ENCODE peak calls at places on chromosomes 11 and 22, in eight cellular contexts. I, C, T, A, Q, E, P and Z are unnamed samples.

GRCh38 chr11:57459112-57460016 is 964 bp upstream of the RTN4RL2 start:
- DNase-seq in Q (no peak), C (no peak), T (no peak), P (no peak), A (no peak), E (no peak), I (peak), Z (no peak)

GRCh38 chr11:10899542-10899830 is 41.6 kb upstream of the ZBED5 start:
- DNase-seq in I (peak), Q (no peak), A (no peak), C (peak), E (no peak), P (peak), T (peak), Z (peak)

GRCh38 chr22:20116951-20117645 is at the start of gene TRMT2A:
- DNase-seq in T (peak), C (peak), Q (peak), E (peak), I (peak), P (peak), A (peak), Z (peak)

GRCh38 chr11:29310016-29310415 is 706.8 kb downstream of the KCNA4 start:
- DNase-seq in E (no peak), A (no peak), T (no peak), I (no peak), Q (no peak), C (no peak), P (no peak), Z (no peak)

GRCh38 chr11:134751825-134752224 is 339.8 kb upstream of the B3GAT1 start:
- DNase-seq in A (no peak), P (no peak), I (no peak), E (no peak), Q (no peak), C (no peak), T (no peak), Z (no peak)

GRCh38 chr11:128506384-128506783 is 81.0 kb downstream of the ETS1 start:
- DNase-seq in I (no peak), P (no peak), C (no peak), E (no peak), T (no peak), Q (no peak), A (no peak), Z (no peak)

GRCh38 chr11:69183613-69184012 is 27.9 kb downstream of the SMIM38 start:
- DNase-seq in C (no peak), E (no peak), P (no peak), I (no peak), T (no peak), Q (no peak), A (no peak), Z (no peak)

GRCh38 chr22:27839261-27839660 is 37.7 kb upstream of the MN1 start:
- DNase-seq in P (no peak), T (no peak), C (no peak), Q (no peak), A (no peak), E (no peak), I (no peak), Z (peak)

GRCh38 chr11:1928891-1929541 is 9.5 kb downstream of the TNNT3 start:
- DNase-seq in I (no peak), A (no peak), Q (no peak), T (no peak), C (no peak), E (no peak), P (no peak), Z (no peak)

GRCh38 chr22:30396871-30397655 is at the start of gene SEC14L2:
- DNase-seq in Q (peak), T (peak), E (peak), P (peak), C (no peak), I (no peak), A (peak), Z (peak)

GRCh38 chr11:12606597-12606996 is 67.6 kb upstream of the TEAD1 start:
- DNase-seq in E (no peak), P (no peak), T (no peak), C (no peak), I (no peak), Q (no peak), A (no peak), Z (no peak)

GRCh38 chr22:37741312-37741795 is 44.5 kb downstream of the TRIOBP start:
- DNase-seq in P (peak), C (no peak), T (peak), I (peak), A (peak), Q (peak), E (no peak), Z (peak)

GRCh38 chr11:66744485-66745355 is 15.7 kb upstream of the SPTBN2 start:
- DNase-seq in P (peak), Q (peak), A (peak), I (peak), T (peak), C (peak), E (peak), Z (peak)
- TF ChIP-seq POLR2A in P (peak), Q (no peak), A (no peak), I (peak), T (peak), C (peak), E (peak), Z (no peak)

GRCh38 chr11:113847111-113847510 is 28.3 kb downstream of the USP28 start:
- DNase-seq in E (no peak), I (no peak), C (no peak), P (no peak), A (no peak), Q (no peak), T (no peak), Z (no peak)

GRCh38 chr11:113847580-113847979 is 27.8 kb downstream of the USP28 start:
- DNase-seq in I (no peak), E (no peak), P (no peak), Q (no peak), C (no peak), A (no peak), T (no peak), Z (no peak)

GRCh38 chr11:113855803-113856202 is 19.6 kb downstream of the USP28 start:
- DNase-seq in T (no peak), P (no peak), C (no peak), A (no peak), I (no peak), E (no peak), Q (no peak), Z (no peak)

GRCh38 chr11:113849713-113850112 is 25.7 kb downstream of the USP28 start:
- DNase-seq in P (no peak), C (no peak), T (no peak), Q (no peak), A (no peak), E (no peak), I (no peak), Z (no peak)

DNA sequence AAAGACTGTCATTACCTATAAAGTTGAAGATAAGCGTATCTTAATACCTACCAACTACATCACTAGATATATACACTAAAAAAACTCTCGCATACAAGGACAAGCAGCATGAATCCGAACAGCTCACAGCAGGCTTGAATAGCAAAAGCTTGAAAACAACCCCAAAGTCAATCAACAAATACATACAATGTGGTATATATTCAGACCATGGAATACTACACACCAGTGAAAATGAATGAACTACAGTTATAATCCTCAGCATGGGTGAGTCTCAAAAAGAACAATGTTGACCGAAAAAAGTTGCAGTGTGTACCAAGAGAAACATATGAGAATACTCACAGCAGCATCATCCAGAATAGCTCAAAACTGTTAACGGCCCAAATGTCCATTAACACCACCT is 25.2 kb downstream of the USP28 start:
- DNase-seq in I (no peak), Q (no peak), A (no peak), T (no peak), P (no peak), C (no peak), E (no peak), Z (no peak)
- H3K4me3 ChIP-seq in I (no peak), Q (no peak), A (no peak), T (no peak), P (no peak), C (no peak), E (no peak), Z (no peak)

GRCh38 chr11:83087035-83087434 is 15.3 kb upstream of the RAB30 start:
- DNase-seq in T (no peak), E (no peak), P (no peak), Q (no peak), A (no peak), I (peak), C (no peak), Z (no peak)
- TF ChIP-seq CTCF in T (no peak), E (peak), P (peak), Q (no peak), A (no peak), I (no peak), C (peak), Z (no peak)

GRCh38 chr11:118924591-118925585 is 838 bp downstream of the BCL9L start:
- DNase-seq in C (peak), T (peak), A (peak), E (no peak), Q (no peak), I (peak), P (peak), Z (peak)

GRCh38 chr11:118923721-118924587 is 1.8 kb downstream of the BCL9L start:
- DNase-seq in P (peak), Q (no peak), I (no peak), T (no peak), A (no peak), C (no peak), E (no peak), Z (peak)

GRCh38 chr11:118922745-118923627 is 2.7 kb downstream of the BCL9L start:
- DNase-seq in E (no peak), T (no peak), I (no peak), A (no peak), P (no peak), C (no peak), Q (no peak), Z (no peak)

GRCh38 chr11:118921121-118921928 is 4.4 kb downstream of the BCL9L start:
- DNase-seq in P (peak), Q (peak), C (no peak), E (no peak), I (peak), T (peak), A (no peak), Z (peak)

GRCh38 chr11:118921929-118922744 is 3.6 kb downstream of the BCL9L start:
- DNase-seq in E (no peak), C (no peak), I (no peak), Q (peak), T (peak), A (peak), P (peak), Z (peak)
- TF ChIP-seq POLR2A in E (no peak), C (no peak), I (no peak), Q (no peak), T (peak), A (no peak), P (peak), Z (no peak)

DNA sequence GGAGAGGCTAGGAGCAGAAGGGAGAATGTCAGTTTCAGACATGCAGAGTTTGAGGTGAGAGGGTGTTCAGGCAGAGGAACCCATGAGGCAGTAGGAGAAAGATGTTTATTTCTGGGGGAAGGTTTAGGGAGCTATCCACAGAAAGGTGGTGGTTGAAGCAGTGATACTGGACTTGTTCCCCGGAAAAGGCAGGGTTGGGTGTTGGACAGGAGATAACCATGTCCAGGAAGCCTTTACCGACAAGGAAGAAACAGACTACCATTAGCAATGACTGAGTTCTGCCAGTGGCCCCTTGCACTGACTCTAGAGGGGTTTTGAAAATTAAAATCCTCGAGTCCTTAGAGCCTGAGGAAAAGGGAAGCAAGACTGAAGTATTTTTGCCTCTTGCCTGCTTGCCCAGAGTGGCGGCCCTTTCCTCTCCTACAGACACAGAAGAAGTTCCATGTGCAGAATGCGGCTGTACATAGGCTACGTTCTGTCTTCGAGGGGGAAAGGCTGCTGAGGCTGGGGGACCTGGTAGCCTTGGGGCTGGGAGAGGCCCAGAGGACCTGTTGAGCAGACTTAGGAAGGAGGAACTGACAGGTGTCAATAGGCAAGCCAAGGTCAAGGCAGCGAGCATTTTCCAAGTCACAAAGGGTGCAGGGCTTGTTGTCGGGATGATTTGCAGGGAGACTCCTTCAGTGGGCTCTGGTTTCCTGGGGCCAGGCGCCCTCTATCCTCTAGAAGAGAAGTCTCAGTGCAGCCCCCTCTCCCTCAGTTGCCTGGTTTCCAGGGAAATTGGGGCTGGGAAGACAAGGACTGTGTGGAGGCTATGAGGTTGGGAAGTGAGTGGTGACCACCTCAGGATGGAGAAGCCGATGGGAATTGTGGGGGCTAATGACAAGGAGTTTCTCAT is 146.7 kb downstream of the LDLRAD3 start:
- DNase-seq in A (no peak), C (no peak), T (no peak), E (no peak), P (no peak), Q (no peak), I (peak), Z (no peak)
- H3K4me3 ChIP-seq in A (no peak), C (no peak), T (no peak), E (no peak), P (no peak), Q (no peak), I (no peak), Z (no peak)